ENCODE peak calls at places on chromosome 14, in nine cellular contexts. R, H, E, G, T, B, S, Z and M are unnamed samples.

GRCh38 chr14:54567634-54568561 is 970 bp downstream of the SAMD4A start:
- DNase-seq in R (peak; percentile 36), H (peak; percentile 81), E (peak; percentile 85), G (no peak), T (peak; percentile 75), B (peak; percentile 73), S (peak; percentile 78), Z (peak; percentile 30), M (peak; percentile 72)

GRCh38 chr14:55610717-55611370 is 30.8 kb downstream of the KTN1 start:
- DNase-seq in R (no peak), H (peak; percentile 49), E (no peak), G (no peak), T (no peak), B (no peak), S (no peak), Z (no peak), M (no peak)

GRCh38 chr14:104116544-104117340 is 21.6 kb upstream of the KIF26A start:
- DNase-seq in R (no peak), H (peak; percentile 64), E (peak; percentile 64), G (peak; percentile 38), T (peak; percentile 86), B (peak; percentile 83), S (no peak), Z (no peak), M (no peak)

GRCh38 chr14:62185078-62185477 is 422.9 kb downstream of the SNAPC1 start:
- DNase-seq in R (no peak), H (no peak), E (no peak), G (no peak), T (no peak), B (no peak), S (no peak), Z (no peak), M (no peak)

GRCh38 chr14:95884377-95884776 is 7.7 kb downstream of the TUNAR start:
- DNase-seq in R (no peak), H (no peak), E (no peak), G (no peak), T (no peak), B (no peak), S (no peak), Z (no peak), M (no peak)

GRCh38 chr14:71155743-71156142 is 248.5 kb downstream of the PCNX1 start:
- DNase-seq in R (no peak), H (no peak), E (no peak), G (no peak), T (no peak), B (no peak), S (no peak), Z (no peak), M (no peak)

GRCh38 chr14:59215353-59215752 is 26.9 kb downstream of the DAAM1 start:
- DNase-seq in R (no peak), H (no peak), E (no peak), G (no peak), T (peak; percentile 40), B (no peak), S (no peak), Z (no peak), M (peak; percentile 69)

GRCh38 chr14:71668186-71668912 is 263.9 kb upstream of the RGS6 start:
- DNase-seq in R (no peak), H (no peak), E (no peak), G (no peak), T (no peak), B (no peak), S (no peak), Z (no peak), M (no peak)

GRCh38 chr14:56417173-56417572 is 162.4 kb upstream of the TMEM260 start:
- DNase-seq in R (no peak), H (no peak), E (no peak), G (no peak), T (no peak), B (no peak), S (no peak), Z (no peak), M (no peak)

GRCh38 chr14:77140937-77141591 is 527 bp downstream of the ZDHHC22 start:
- DNase-seq in R (no peak), H (peak; percentile 87), E (peak; percentile 92), G (no peak), T (peak; percentile 57), B (peak; percentile 49), S (peak; percentile 94), Z (no peak), M (peak; percentile 56)
- TF ChIP-seq EZH2phosphoT487 in R (no peak), H (no peak), E (peak; percentile 24), G (no peak), T (peak; percentile 16), B (no peak), S (no peak), Z (no peak), M (no peak)

GRCh38 chr14:93105362-93105761 is 10.4 kb downstream of the ITPK1 start:
- DNase-seq in R (no peak), H (no peak), E (no peak), G (no peak), T (no peak), B (peak; percentile 50), S (no peak), Z (no peak), M (peak; percentile 71)

GRCh38 chr14:93107383-93107782 is 8.3 kb downstream of the ITPK1 start:
- DNase-seq in R (no peak), H (no peak), E (no peak), G (no peak), T (no peak), B (no peak), S (no peak), Z (no peak), M (no peak)

GRCh38 chr14:93108105-93108504 is 7.6 kb downstream of the ITPK1 start:
- DNase-seq in R (no peak), H (no peak), E (no peak), G (no peak), T (no peak), B (no peak), S (no peak), Z (no peak), M (no peak)

GRCh38 chr14:93104961-93105360 is 10.8 kb downstream of the ITPK1 start:
- DNase-seq in R (no peak), H (peak; percentile 74), E (no peak), G (no peak), T (no peak), B (no peak), S (no peak), Z (no peak), M (no peak)

GRCh38 chr14:93106541-93107156 is 9.1 kb downstream of the ITPK1 start:
- DNase-seq in R (no peak), H (no peak), E (no peak), G (no peak), T (no peak), B (no peak), S (no peak), Z (no peak), M (no peak)
- H3K4me1 ChIP-seq in R (peaks cover 24% of the 10 kb centered on the region), H (peaks cover 23% of the 10 kb centered on the region), E (peaks cover 12% of the 10 kb centered on the region), G (peaks cover 41% of the 10 kb centered on the region), T (peaks cover 7% of the 10 kb centered on the region), B (peaks cover 21% of the 10 kb centered on the region), S (no peaks in the 10 kb centered on the region), Z (peaks cover 5% of the 10 kb centered on the region), M (peaks cover 11% of the 10 kb centered on the region)

DNA sequence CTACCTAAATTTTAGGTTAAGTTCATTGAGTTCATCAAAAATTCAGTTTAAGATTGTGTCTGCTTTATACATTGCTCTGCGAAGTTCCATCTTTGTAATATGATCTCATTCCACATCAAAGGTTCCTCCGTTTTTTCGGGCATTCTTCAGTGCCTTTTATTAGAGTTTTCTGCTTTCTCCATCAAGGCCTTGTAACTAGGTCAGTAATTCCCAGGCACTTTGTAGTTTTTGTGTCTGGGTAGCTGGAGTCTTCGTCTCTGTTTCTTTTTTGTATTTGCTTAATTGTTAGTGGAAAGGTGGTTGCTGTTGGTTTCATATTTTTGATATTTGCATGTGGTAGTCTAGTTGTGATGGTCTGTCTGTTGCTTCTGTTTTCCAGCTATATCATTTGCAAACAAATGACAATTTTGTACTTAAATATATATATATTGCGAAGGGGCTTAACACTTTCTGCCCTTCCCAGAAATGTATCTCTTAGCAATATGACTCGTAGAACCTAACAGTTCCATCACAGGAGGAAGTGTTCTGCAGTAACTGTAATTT is 88.6 kb upstream of the DYNC1H1 start:
- DNase-seq in R (no peak), H (no peak), E (no peak), G (no peak), T (no peak), B (no peak), S (no peak), Z (peak; percentile 27), M (peak; percentile 6)
- TF ChIP-seq EZH2phosphoT487 in R (no peak), H (no peak), E (no peak), G (no peak), T (no peak), B (no peak), S (no peak), Z (no peak), M (no peak)

GRCh38 chr14:99838555-99839193 is 45.5 kb downstream of the EML1 start:
- DNase-seq in R (no peak), H (peak; percentile 94), E (peak; percentile 88), G (no peak), T (peak; percentile 48), B (peak; percentile 36), S (no peak), Z (no peak), M (no peak)

GRCh38 chr14:99840265-99840664 is 47.1 kb downstream of the EML1 start:
- DNase-seq in R (no peak), H (no peak), E (no peak), G (no peak), T (no peak), B (no peak), S (no peak), Z (no peak), M (no peak)

GRCh38 chr14:99840774-99841305 is 47.6 kb downstream of the EML1 start:
- DNase-seq in R (no peak), H (no peak), E (no peak), G (no peak), T (no peak), B (no peak), S (no peak), Z (no peak), M (no peak)

GRCh38 chr14:99839696-99840095 is 46.5 kb downstream of the EML1 start:
- DNase-seq in R (no peak), H (no peak), E (no peak), G (no peak), T (no peak), B (no peak), S (no peak), Z (no peak), M (no peak)

DNA sequence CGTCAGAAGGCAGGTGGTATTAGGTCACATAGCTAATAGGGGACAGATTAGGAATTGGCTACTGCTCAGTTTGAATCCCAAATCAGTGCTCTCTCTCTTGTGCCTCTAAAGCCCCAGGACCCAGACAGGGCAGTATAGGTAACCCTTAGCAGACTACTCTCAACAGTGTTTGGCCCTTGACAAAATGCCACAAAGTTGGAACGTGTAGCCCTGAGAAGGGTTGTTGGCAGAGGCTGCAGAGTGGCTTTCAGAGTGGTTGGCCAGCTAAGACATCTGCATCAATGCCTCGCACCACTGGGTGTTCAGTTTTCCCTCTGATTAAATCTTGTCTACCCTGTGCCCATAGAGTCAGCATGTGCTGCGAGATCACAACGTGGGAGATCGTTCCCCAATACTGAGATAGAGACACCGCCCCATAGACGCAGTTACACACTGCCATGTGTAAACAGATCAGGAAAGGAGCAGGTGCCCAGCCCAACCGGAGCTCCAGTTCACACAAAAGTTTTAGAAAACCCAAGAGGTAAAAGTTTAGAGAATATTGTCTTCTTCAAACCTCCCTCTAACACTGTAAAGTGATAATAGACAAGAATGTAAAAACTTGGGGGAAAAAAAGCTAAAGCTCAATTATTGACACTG is 48.3 kb downstream of the EML1 start:
- DNase-seq in R (no peak), H (no peak), E (no peak), G (no peak), T (no peak), B (no peak), S (no peak), Z (no peak), M (no peak)
- H3K4me1 ChIP-seq in R (no peaks in the 10 kb centered on the region), H (peaks cover 37% of the 10 kb centered on the region), E (peaks cover 59% of the 10 kb centered on the region), G (no peaks in the 10 kb centered on the region), T (peaks cover 12% of the 10 kb centered on the region), B (peaks cover 9% of the 10 kb centered on the region), S (peaks cover 6% of the 10 kb centered on the region), Z (no peaks in the 10 kb centered on the region), M (no peaks in the 10 kb centered on the region)

GRCh38 chr14:100438678-100439592 is 115.8 kb downstream of the SLC25A47 start:
- DNase-seq in R (no peak), H (no peak), E (no peak), G (peak; percentile 91), T (peak; percentile 84), B (peak; percentile 96), S (no peak), Z (no peak), M (peak; percentile 97)
- TF ChIP-seq EZH2phosphoT487 in R (no peak), H (no peak), E (no peak), G (no peak), T (no peak), B (no peak), S (no peak), Z (no peak), M (no peak)